ENCODE peak calls at places on chromosomes 2 and 18, in four cellular contexts. V, Y, C and L are unnamed samples.
A peak's percentile ranks its signal among the peaks of the same experiment; 100 is the strongest.

GRCh38 chr2:223828314-223828713 is 9.1 kb downstream of the AP1S3 start:
- DNase-seq in Y (no peak), V (no peak), C (no peak), L (no peak)

GRCh38 chr2:8352300-8352699 is 329.6 kb upstream of the ID2 start:
- DNase-seq in C (no peak), V (no peak), Y (no peak), L (peak; percentile 8)

GRCh38 chr2:85063981-85064599 is 69.1 kb upstream of the TCF7L1 start:
- DNase-seq in Y (no peak), V (no peak), C (no peak), L (no peak)

GRCh38 chr2:227785293-227785692 is 28.3 kb upstream of the CCL20 start:
- DNase-seq in Y (no peak), V (no peak), C (no peak), L (no peak)

GRCh38 chr2:118013724-118014491 is at the start of gene CCDC93:
- DNase-seq in Y (peak; percentile 24), C (peak; percentile 76), V (peak; percentile 83), L (peak; percentile 82)

GRCh38 chr2:173028671-173029070 is 47.0 kb upstream of the MAP3K20 start:
- DNase-seq in V (no peak), C (no peak), Y (no peak), L (no peak)

GRCh38 chr18:37341473-37342086 is 224.0 kb downstream of the CELF4 start:
- DNase-seq in Y (no peak), V (no peak), C (no peak), L (peak; percentile 11)

GRCh38 chr2:230564805-230565779 is 147.6 kb upstream of the CAB39 start:
- DNase-seq in C (no peak), V (no peak), Y (no peak), L (peak; percentile 13)

GRCh38 chr2:238107525-238108422 is 7.6 kb downstream of the ESPNL start:
- DNase-seq in C (no peak), V (no peak), Y (no peak), L (no peak)

GRCh38 chr2:8067784-8068336 is 614.0 kb upstream of the ID2 start:
- DNase-seq in V (no peak), C (no peak), Y (no peak), L (no peak)

GRCh38 chr2:120628248-120628647 is 107.4 kb upstream of the GLI2 start:
- DNase-seq in V (no peak), C (no peak), Y (no peak), L (no peak)

GRCh38 chr18:4639628-4640310 is 184.7 kb upstream of the DLGAP1 start:
- DNase-seq in C (no peak), Y (no peak), V (no peak), L (no peak)

GRCh38 chr18:23071285-23071684 is 64.0 kb upstream of the CABLES1 start:
- DNase-seq in Y (no peak), C (peak; percentile 9), V (no peak), L (peak; percentile 92)